ENCODE peak calls at places on chromosomes 13 and 19, in eight cellular contexts. X is suprapubic skin; S is pancreas; D is BJ; T is IMR-90; Z is CD8-positive, alpha-beta T cell; G is esophagus squamous epithelium; N is endodermal cell. M is an unnamed sample.

GRCh38 chr13:63393112-63393511 is 1977.5 kb upstream of the PCDH20 start:
- DNase-seq in X (no peak), S (no peak), D (no peak), T (peak; percentile 3), Z (no peak), G (no peak), N (no peak), M (no peak)

GRCh38 chr13:32978278-32978677 is 37.9 kb upstream of the KL start:
- DNase-seq in X (no peak), S (no peak), D (no peak), T (no peak), Z (no peak), G (no peak), N (no peak), M (no peak)

GRCh38 chr19:42352216-42352892 is 26.9 kb downstream of the MEGF8 start:
- DNase-seq in X (no peak), S (no peak), D (no peak), T (peak; percentile 8), Z (no peak), G (no peak), N (no peak), M (no peak)

GRCh38 chr19:48629599-48630288 is 7.4 kb downstream of the DBP start:
- DNase-seq in X (peak; percentile 77), S (peak; percentile 66), D (no peak), T (no peak), Z (no peak), G (no peak), N (peak; percentile 99), M (no peak)

GRCh38 chr13:58134525-58134924 is 503.0 kb downstream of the PCDH17 start:
- DNase-seq in X (no peak), S (no peak), D (no peak), T (no peak), Z (no peak), G (no peak), N (no peak), M (no peak)

GRCh38 chr19:35318679-35319448 is 10.1 kb upstream of the CD22 start:
- DNase-seq in X (peak; percentile 88), S (peak; percentile 27), D (peak; percentile 22), T (peak; percentile 71), Z (no peak), G (no peak), N (no peak), M (peak; percentile 46)

GRCh38 chr19:7554990-7555864 is 19.7 kb downstream of the PNPLA6 start:
- DNase-seq in X (no peak), S (peak; percentile 51), D (no peak), T (no peak), Z (no peak), G (no peak), N (peak; percentile 97), M (no peak)

GRCh38 chr13:97401421-97401820 is 32.5 kb upstream of the RAP2A start:
- DNase-seq in X (no peak), S (no peak), D (no peak), T (no peak), Z (no peak), G (no peak), N (no peak), M (no peak)

GRCh38 chr19:10544753-10545251 is 1.1 kb downstream of the ATG4D start:
- DNase-seq in X (no peak), S (peak; percentile 51), D (no peak), T (no peak), Z (peak; percentile 24), G (no peak), N (peak; percentile 57), M (no peak)

GRCh38 chr19:29294343-29294811 is 81.4 kb upstream of the UQCRFS1 start:
- DNase-seq in X (no peak), S (no peak), D (no peak), T (peak; percentile 21), Z (no peak), G (no peak), N (no peak), M (no peak)

GRCh38 chr19:46410205-46411087 is 2.9 kb downstream of the CCDC8 start:
- DNase-seq in X (no peak), S (peak; percentile 10), D (no peak), T (no peak), Z (no peak), G (no peak), N (no peak), M (no peak)

GRCh38 chr13:33125821-33126570 is 109.8 kb downstream of the KL start:
- DNase-seq in X (peak; percentile 87), S (no peak), D (peak; percentile 94), T (peak; percentile 97), Z (no peak), G (no peak), N (peak; percentile 80), M (peak; percentile 91)

GRCh38 chr19:10568444-10568825 is 344 bp downstream of the CDKN2D start:
- DNase-seq in X (peak; percentile 80), S (peak; percentile 71), D (no peak), T (no peak), Z (peak; percentile 66), G (no peak), N (peak; percentile 90), M (peak; percentile 33)

GRCh38 chr19:18995804-18996241 is 37.5 kb downstream of the SUGP2 start:
- DNase-seq in X (no peak), S (peak; percentile 40), D (peak; percentile 50), T (peak; percentile 96), Z (no peak), G (no peak), N (peak; percentile 90), M (peak; percentile 64)

GRCh38 chr19:48403606-48404005 is 10.1 kb downstream of the GRIN2D start:
- DNase-seq in X (no peak), S (no peak), D (no peak), T (peak; percentile 71), Z (peak; percentile 61), G (no peak), N (peak; percentile 90), M (peak; percentile 66)

GRCh38 chr19:2537544-2537943 is 61.6 kb downstream of the GADD45B start:
- DNase-seq in X (no peak), S (no peak), D (no peak), T (no peak), Z (no peak), G (no peak), N (no peak), M (no peak)

GRCh38 chr19:3161453-3161852 is 17.1 kb upstream of the S1PR4 start:
- DNase-seq in X (no peak), S (no peak), D (no peak), T (peak; percentile 43), Z (no peak), G (no peak), N (no peak), M (peak; percentile 59)

GRCh38 chr13:89577301-89577700 is 1770.2 kb upstream of the MIR17HG start:
- DNase-seq in X (no peak), S (no peak), D (no peak), T (no peak), Z (no peak), G (no peak), N (no peak), M (no peak)

GRCh38 chr13:75850915-75851314 is 214.8 kb downstream of the LMO7 start:
- DNase-seq in X (no peak), S (no peak), D (no peak), T (no peak), Z (no peak), G (no peak), N (no peak), M (no peak)

GRCh38 chr13:21637296-21637695 is 33.3 kb upstream of the MICU2 start:
- DNase-seq in X (no peak), S (peak; percentile 19), D (no peak), T (peak; percentile 43), Z (peak; percentile 48), G (no peak), N (no peak), M (peak; percentile 98)

GRCh38 chr19:5822181-5822844 is 17.2 kb downstream of the FUT6 start:
- DNase-seq in X (no peak), S (peak; percentile 65), D (no peak), T (no peak), Z (no peak), G (no peak), N (no peak), M (no peak)

GRCh38 chr13:30504081-30504480 is 38.3 kb upstream of the HMGB1 start:
- DNase-seq in X (no peak), S (no peak), D (no peak), T (peak; percentile 31), Z (no peak), G (no peak), N (no peak), M (no peak)
- H3K4me3 ChIP-seq in X (no peak overlapping the region), S (no peak overlapping the region), D (no peak overlapping the region), T (no peak overlapping the region), Z (no peak overlapping the region), G (no peak overlapping the region), N (no peak overlapping the region), M (no peak overlapping the region)

GRCh38 chr19:50238043-50238442 is 34.6 kb downstream of the MYH14 start:
- DNase-seq in X (no peak), S (no peak), D (no peak), T (no peak), Z (no peak), G (no peak), N (no peak), M (no peak)
- H3K27me3 ChIP-seq in X (peaks cover 3% of the 10 kb centered on the region), S (no peaks in the 10 kb centered on the region), D (no peaks in the 10 kb centered on the region), T (no peaks in the 10 kb centered on the region), Z (no peaks in the 10 kb centered on the region), G (peaks cover 22% of the 10 kb centered on the region), N (no peaks in the 10 kb centered on the region), M (no peaks in the 10 kb centered on the region)

DNA sequence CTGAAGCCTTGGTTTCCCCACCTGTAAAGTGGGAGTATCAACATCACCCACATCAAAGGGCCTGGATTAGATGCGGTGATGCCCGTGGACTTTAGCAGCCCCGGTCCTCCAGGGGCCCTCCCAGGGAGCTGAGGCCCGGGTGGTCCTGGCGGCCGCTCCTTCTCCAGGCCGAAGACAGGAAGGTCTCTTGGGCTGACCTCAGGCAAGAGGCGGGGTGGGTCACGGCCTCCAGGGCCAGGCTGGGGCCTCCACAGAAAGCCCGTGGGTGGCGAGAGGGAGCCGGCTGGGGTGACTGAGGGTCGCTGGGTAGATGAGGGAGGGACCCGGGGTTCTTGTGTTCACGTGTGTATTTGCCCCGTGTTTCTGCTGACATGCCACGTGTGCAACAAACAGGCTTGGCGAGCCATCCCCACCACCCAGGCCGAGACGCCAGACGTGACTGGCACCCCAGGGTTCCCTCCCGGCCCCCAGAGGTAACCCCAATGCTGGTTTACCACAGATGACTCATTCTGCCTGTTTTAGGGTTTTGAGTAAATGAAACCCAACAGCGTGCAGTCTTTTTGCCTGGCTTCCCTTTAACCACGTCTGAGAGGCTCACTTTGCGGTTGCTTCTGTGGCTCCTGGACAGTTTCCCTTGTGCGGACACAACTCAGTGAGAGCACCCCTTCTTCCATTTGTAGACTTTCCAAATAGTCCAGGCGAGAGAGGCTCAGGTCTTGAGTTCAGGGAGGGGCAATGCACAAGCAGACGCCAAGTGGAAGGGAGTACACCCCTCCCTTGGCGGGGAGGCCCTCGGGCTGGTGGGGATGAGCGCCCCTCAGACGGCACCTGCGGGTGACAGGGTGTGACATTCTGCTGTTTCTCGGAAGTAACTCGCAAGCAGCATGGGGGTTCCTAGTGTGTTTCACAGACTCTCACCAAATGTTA is 42.9 kb downstream of the C13orf46 start:
- DNase-seq in X (peak; percentile 61), S (no peak), D (no peak), T (no peak), Z (peak; percentile 75), G (no peak), N (peak; percentile 22), M (no peak)
- TF ChIP-seq CTCF in X (no peak), S (no peak), D (no peak), T (no peak), Z (no peak), G (no peak), N (no peak), M (no peak)

DNA sequence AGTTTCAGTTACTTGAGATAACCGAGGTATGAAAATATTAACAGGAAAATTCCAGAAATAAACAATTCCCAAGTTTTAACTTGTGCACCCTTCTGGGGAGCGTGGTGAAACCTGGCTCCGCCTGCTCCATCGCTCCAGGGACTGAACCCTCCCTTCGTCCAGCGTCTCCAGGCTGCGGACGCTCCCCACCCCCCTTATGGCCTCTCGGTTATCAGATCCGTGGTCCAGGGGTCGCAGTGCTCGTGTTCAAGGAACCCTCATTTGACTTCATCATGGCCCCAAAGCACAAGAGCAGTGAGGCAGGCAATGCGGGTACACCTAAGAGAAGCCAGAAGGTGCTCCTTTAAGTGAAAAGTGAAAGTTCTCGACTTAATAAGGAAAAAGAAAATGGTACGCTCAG is 71.1 kb downstream of the ATP11A start:
- DNase-seq in X (no peak), S (no peak), D (no peak), T (no peak), Z (no peak), G (no peak), N (no peak), M (no peak)
- H3K4me3 ChIP-seq in X (no peak overlapping the region), S (no peak overlapping the region), D (no peak overlapping the region), T (no peak overlapping the region), Z (no peak overlapping the region), G (peak overlapping the region; percentile 23), N (no peak overlapping the region), M (peak overlapping the region; percentile 16)

M was measured in bronchial epithelial cell.